ENCODE peak calls at places on chromosomes 12 and 14, in six cellular contexts. Q is RPMI7951; L is memory B cell; B is RPMI8226; H is stimulated activated CD4-positive, alpha-beta T cell treated with anti-CD3 and anti-CD28 coated beads, Interleukin-4, amount 100 ng/mL, for 24 hours; O is COR-L47. A is an unnamed sample.

GRCh38 chr12:52037248-52037861 is 13.9 kb upstream of the NR4A1 start:
- DNase-seq in O (peak), B (no peak), L (peak), H (no peak), Q (no peak), A (peak)

GRCh38 chr12:81297606-81298005 is 219.7 kb downstream of the ACSS3 start:
- DNase-seq in L (no peak), Q (no peak), H (no peak), O (no peak), B (no peak), A (no peak)

GRCh38 chr12:131833896-131834641 is 5.9 kb downstream of the MMP17 start:
- DNase-seq in B (no peak), L (no peak), H (no peak), Q (peak), O (peak), A (peak)

GRCh38 chr14:73244541-73244940 is 7.2 kb downstream of the PAPLN start:
- DNase-seq in H (no peak), L (no peak), B (no peak), O (no peak), Q (no peak), A (no peak)

GRCh38 chr14:103905861-103906456 is 22.3 kb upstream of the TDRD9 start:
- DNase-seq in Q (no peak), H (no peak), B (peak), O (no peak), L (no peak), A (peak)

GRCh38 chr14:82642425-82642824 is 1108.8 kb upstream of the SEL1L start:
- DNase-seq in O (no peak), L (no peak), Q (peak), H (no peak), B (peak), A (peak)

GRCh38 chr12:68189766-68190700 is 30.5 kb upstream of the IFNG start:
- DNase-seq in L (no peak), Q (peak), H (peak), O (no peak), B (no peak), A (no peak)

GRCh38 chr12:7609480-7609879 is 56.2 kb downstream of the APOBEC1 start:
- DNase-seq in Q (peak), H (no peak), L (no peak), B (no peak), O (no peak), A (no peak)

GRCh38 chr12:16037533-16037932 is 126.4 kb downstream of the DERA start:
- DNase-seq in L (no peak), Q (no peak), H (no peak), B (no peak), O (peak), A (no peak)

GRCh38 chr12:11651785-11652184 is 2.3 kb downstream of the ETV6 start:
- DNase-seq in Q (no peak), B (peak), L (no peak), H (no peak), O (no peak), A (peak)

A was measured in endodermal cell.